ENCODE peak calls at places on chromosomes 2 and 18, in five cellular contexts. One of them, this sample, is unnamed.

GRCh38 chr2:162435676-162436075 is 91.7 kb downstream of the GCA start:
- DNase-seq in fibroblast of mammary gland: no peak
- DNase-seq in HL-60: no peak
- DNase-seq in AG04450: no peak
- DNase-seq in IMR-90: no peak
- DNase-seq in this sample: no peak

GRCh38 chr2:39696838-39697237 is 31.1 kb downstream of the TMEM178A start:
- DNase-seq in fibroblast of mammary gland: peak; percentile 80
- DNase-seq in IMR-90: peak; percentile 87
- DNase-seq in AG04450: peak; percentile 49
- DNase-seq in HL-60: no peak
- DNase-seq in this sample: no peak

GRCh38 chr2:199085201-199085750 is 372.5 kb downstream of the SATB2 start:
- DNase-seq in HL-60: no peak
- DNase-seq in IMR-90: no peak
- DNase-seq in fibroblast of mammary gland: peak; percentile 52
- DNase-seq in AG04450: no peak
- DNase-seq in this sample: no peak

GRCh38 chr18:12782521-12782920 is 79.7 kb downstream of the PSMG2 start:
- DNase-seq in IMR-90: no peak
- DNase-seq in HL-60: no peak
- DNase-seq in fibroblast of mammary gland: no peak
- DNase-seq in AG04450: no peak
- DNase-seq in this sample: no peak

GRCh38 chr18:48975817-48976649 is 25.3 kb upstream of the SMAD7 start:
- DNase-seq in IMR-90: peak; percentile 57
- DNase-seq in HL-60: no peak
- DNase-seq in AG04450: no peak
- DNase-seq in fibroblast of mammary gland: no peak
- DNase-seq in this sample: peak; percentile 76

GRCh38 chr2:102463160-102463559 is 9.9 kb upstream of the SLC9A4 start:
- DNase-seq in AG04450: no peak
- DNase-seq in IMR-90: no peak
- DNase-seq in fibroblast of mammary gland: no peak
- DNase-seq in HL-60: no peak
- DNase-seq in this sample: no peak

GRCh38 chr2:134252092-134252775 is 1.6 kb upstream of the MGAT5 start:
- DNase-seq in AG04450: no peak
- DNase-seq in IMR-90: peak; percentile 73
- DNase-seq in fibroblast of mammary gland: peak; percentile 71
- DNase-seq in HL-60: no peak
- DNase-seq in this sample: no peak

GRCh38 chr18:7616661-7617060 is 49.5 kb downstream of the PTPRM start:
- DNase-seq in AG04450: no peak
- DNase-seq in fibroblast of mammary gland: peak; percentile 72
- DNase-seq in HL-60: no peak
- DNase-seq in IMR-90: no peak
- DNase-seq in this sample: no peak

GRCh38 chr2:179239194-179239593 is 25.4 kb downstream of the SESTD1 start:
- DNase-seq in HL-60: no peak
- DNase-seq in AG04450: no peak
- DNase-seq in fibroblast of mammary gland: peak; percentile 34
- DNase-seq in IMR-90: peak; percentile 28
- DNase-seq in this sample: no peak

GRCh38 chr2:36481709-36482108 is 116.3 kb downstream of the FEZ2 start:
- DNase-seq in HL-60: no peak
- DNase-seq in AG04450: no peak
- DNase-seq in IMR-90: no peak
- DNase-seq in fibroblast of mammary gland: no peak
- DNase-seq in this sample: no peak

GRCh38 chr2:25369439-25369838 is 27.7 kb upstream of the DNMT3A start:
- DNase-seq in AG04450: no peak
- DNase-seq in HL-60: no peak
- DNase-seq in IMR-90: no peak
- DNase-seq in fibroblast of mammary gland: no peak
- DNase-seq in this sample: no peak

GRCh38 chr2:215269397-215270117 is 42.3 kb upstream of the ATIC start:
- DNase-seq in AG04450: peak; percentile 64
- DNase-seq in HL-60: peak; percentile 37
- DNase-seq in fibroblast of mammary gland: peak; percentile 82
- DNase-seq in IMR-90: peak; percentile 80
- DNase-seq in this sample: peak; percentile 80
- H3K4me3 ChIP-seq in AG04450: no peak overlapping the region
- H3K4me3 ChIP-seq in HL-60: no peak overlapping the region
- H3K4me3 ChIP-seq in fibroblast of mammary gland: no peak overlapping the region
- H3K4me3 ChIP-seq in IMR-90: no peak overlapping the region
- H3K4me3 ChIP-seq in this sample: no peak overlapping the region

GRCh38 chr2:149924028-149924427 is 336.5 kb upstream of the MMADHC start:
- DNase-seq in IMR-90: peak; percentile 62
- DNase-seq in HL-60: no peak
- DNase-seq in fibroblast of mammary gland: peak; percentile 45
- DNase-seq in AG04450: no peak
- DNase-seq in this sample: no peak
- TF ChIP-seq CTCF in IMR-90: no peak
- TF ChIP-seq CTCF in HL-60: no peak
- TF ChIP-seq CTCF in fibroblast of mammary gland: no peak
- TF ChIP-seq CTCF in AG04450: no peak
- TF ChIP-seq CTCF in this sample: no peak

GRCh38 chr18:45723921-45724320 is at the start of gene SLC14A1:
- DNase-seq in IMR-90: no peak
- DNase-seq in fibroblast of mammary gland: no peak
- DNase-seq in HL-60: no peak
- DNase-seq in AG04450: no peak
- DNase-seq in this sample: no peak

GRCh38 chr18:45728341-45729010 is 4.5 kb downstream of the SLC14A1 start:
- DNase-seq in IMR-90: peak; percentile 56
- DNase-seq in fibroblast of mammary gland: peak; percentile 68
- DNase-seq in HL-60: no peak
- DNase-seq in AG04450: no peak
- DNase-seq in this sample: no peak

GRCh38 chr18:45724591-45724990 is 610 bp downstream of the SLC14A1 start:
- DNase-seq in IMR-90: no peak
- DNase-seq in HL-60: no peak
- DNase-seq in fibroblast of mammary gland: peak; percentile 29
- DNase-seq in AG04450: no peak
- DNase-seq in this sample: no peak

GRCh38 chr18:45727068-45727467 is 3.1 kb downstream of the SLC14A1 start:
- DNase-seq in AG04450: no peak
- DNase-seq in HL-60: no peak
- DNase-seq in fibroblast of mammary gland: peak; percentile 69
- DNase-seq in IMR-90: no peak
- DNase-seq in this sample: no peak

GRCh38 chr18:45726603-45727002 is 2.6 kb downstream of the SLC14A1 start:
- DNase-seq in IMR-90: peak; percentile 39
- DNase-seq in AG04450: no peak
- DNase-seq in HL-60: no peak
- DNase-seq in fibroblast of mammary gland: peak; percentile 39
- DNase-seq in this sample: no peak
- H3K4me3 ChIP-seq in IMR-90: no peak overlapping the region
- H3K4me3 ChIP-seq in AG04450: no peak overlapping the region
- H3K4me3 ChIP-seq in HL-60: no peak overlapping the region
- H3K4me3 ChIP-seq in fibroblast of mammary gland: no peak overlapping the region
- H3K4me3 ChIP-seq in this sample: no peak overlapping the region

GRCh38 chr2:88212251-88212790 is 42.2 kb downstream of the THNSL2 start:
- DNase-seq in AG04450: no peak
- DNase-seq in HL-60: peak; percentile 8
- DNase-seq in IMR-90: peak; percentile 4
- DNase-seq in fibroblast of mammary gland: no peak
- DNase-seq in this sample: no peak
- TF ChIP-seq CTCF in AG04450: peak; percentile 66
- TF ChIP-seq CTCF in HL-60: peak; percentile 12
- TF ChIP-seq CTCF in IMR-90: peak; percentile 40
- TF ChIP-seq CTCF in fibroblast of mammary gland: peak; percentile 44
- TF ChIP-seq CTCF in this sample: peak; percentile 36

DNA sequence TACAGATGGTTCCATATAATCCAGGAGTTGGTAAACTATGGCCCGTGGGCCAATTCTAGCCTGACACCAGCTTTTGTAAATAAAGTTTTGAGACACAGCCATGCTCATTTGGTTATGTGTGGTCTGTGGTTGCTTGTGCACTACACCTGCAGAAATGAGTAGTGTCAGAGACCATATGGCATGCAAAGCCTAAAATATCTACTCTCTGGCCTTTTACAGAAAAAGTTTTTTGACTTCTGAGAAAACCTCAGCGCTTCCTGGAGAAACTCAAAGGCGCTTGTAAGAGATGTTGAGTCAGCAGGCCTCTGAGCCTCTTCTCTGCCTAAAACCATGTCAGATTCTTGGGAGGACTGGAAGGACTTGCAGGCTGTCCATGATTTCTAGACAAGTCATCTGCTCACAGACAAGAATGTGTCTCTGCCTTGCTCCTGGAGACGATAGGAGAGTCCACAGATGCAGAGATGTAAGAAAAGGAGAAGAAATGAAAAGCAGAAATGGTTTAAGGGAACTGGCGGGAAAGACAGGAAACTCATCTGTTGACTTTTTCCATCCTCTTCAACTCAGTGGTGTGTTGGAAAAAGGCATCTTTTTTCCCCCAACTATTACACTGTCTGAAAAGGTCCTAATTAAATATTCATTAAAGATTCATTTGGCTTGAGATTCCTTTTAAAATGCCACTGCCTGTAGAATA is 5.2 kb downstream of the TTC39C start:
- DNase-seq in fibroblast of mammary gland: no peak
- DNase-seq in HL-60: peak; percentile 66
- DNase-seq in AG04450: no peak
- DNase-seq in IMR-90: no peak
- DNase-seq in this sample: no peak
- H3K4me3 ChIP-seq in fibroblast of mammary gland: no peak overlapping the region
- H3K4me3 ChIP-seq in HL-60: no peak overlapping the region
- H3K4me3 ChIP-seq in AG04450: no peak overlapping the region
- H3K4me3 ChIP-seq in IMR-90: no peak overlapping the region
- H3K4me3 ChIP-seq in this sample: no peak overlapping the region